ENCODE peak calls at places on chromosomes 4 and X, in seven cellular contexts. One of them, this sample, is unnamed.

GRCh38 chr4:836003-836511 is 10.1 kb upstream of the CPLX1 start:
- DNase-seq in AG09309: no peak
- DNase-seq in kidney glomerular epithelial cell: no peak
- DNase-seq in LoVo: no peak
- DNase-seq in iris pigment epithelial cell: no peak
- DNase-seq in stimulated activated CD4-positive, alpha-beta T cell treated with anti-CD3 and anti-CD28 coated beads, Interleukin-15, amount 100 ng/mL, for 1 hour: no peak
- DNase-seq in endothelial cell: no peak
- DNase-seq in this sample: no peak

GRCh38 chrX:150060406-150060805 is 122.1 kb upstream of the EOLA2 start:
- DNase-seq in kidney glomerular epithelial cell: peak; percentile 0
- DNase-seq in endothelial cell: no peak
- DNase-seq in AG09309: no peak
- DNase-seq in stimulated activated CD4-positive, alpha-beta T cell treated with anti-CD3 and anti-CD28 coated beads, Interleukin-15, amount 100 ng/mL, for 1 hour: no peak
- DNase-seq in LoVo: no peak
- DNase-seq in iris pigment epithelial cell: peak; percentile 72
- DNase-seq in this sample: no peak

GRCh38 chrX:130110379-130111219 is at the start of gene ELF4:
- DNase-seq in kidney glomerular epithelial cell: peak; percentile 8
- DNase-seq in stimulated activated CD4-positive, alpha-beta T cell treated with anti-CD3 and anti-CD28 coated beads, Interleukin-15, amount 100 ng/mL, for 1 hour: no peak
- DNase-seq in endothelial cell: no peak
- DNase-seq in iris pigment epithelial cell: peak; percentile 38
- DNase-seq in AG09309: no peak
- DNase-seq in LoVo: peak; percentile 53
- DNase-seq in this sample: peak; percentile 63

GRCh38 chrX:118347131-118347530 is 1.2 kb downstream of the WDR44 start:
- DNase-seq in kidney glomerular epithelial cell: peak; percentile 60
- DNase-seq in iris pigment epithelial cell: peak; percentile 77
- DNase-seq in stimulated activated CD4-positive, alpha-beta T cell treated with anti-CD3 and anti-CD28 coated beads, Interleukin-15, amount 100 ng/mL, for 1 hour: no peak
- DNase-seq in LoVo: peak; percentile 2
- DNase-seq in endothelial cell: no peak
- DNase-seq in AG09309: peak; percentile 23
- DNase-seq in this sample: peak; percentile 46

GRCh38 chr4:74039065-74039763 is 725 bp upstream of the CXCL3 start:
- DNase-seq in kidney glomerular epithelial cell: no peak
- DNase-seq in AG09309: no peak
- DNase-seq in iris pigment epithelial cell: peak; percentile 45
- DNase-seq in stimulated activated CD4-positive, alpha-beta T cell treated with anti-CD3 and anti-CD28 coated beads, Interleukin-15, amount 100 ng/mL, for 1 hour: no peak
- DNase-seq in LoVo: no peak
- DNase-seq in endothelial cell: no peak
- DNase-seq in this sample: peak; percentile 35

GRCh38 chr4:123976285-123976684 is 579.7 kb downstream of the SPRY1 start:
- DNase-seq in kidney glomerular epithelial cell: no peak
- DNase-seq in stimulated activated CD4-positive, alpha-beta T cell treated with anti-CD3 and anti-CD28 coated beads, Interleukin-15, amount 100 ng/mL, for 1 hour: no peak
- DNase-seq in iris pigment epithelial cell: no peak
- DNase-seq in LoVo: no peak
- DNase-seq in AG09309: no peak
- DNase-seq in endothelial cell: no peak
- DNase-seq in this sample: no peak

GRCh38 chr4:168309781-168310180 is 8.8 kb downstream of the DDX60 start:
- DNase-seq in endothelial cell: no peak
- DNase-seq in AG09309: no peak
- DNase-seq in LoVo: no peak
- DNase-seq in kidney glomerular epithelial cell: no peak
- DNase-seq in iris pigment epithelial cell: peak; percentile 28
- DNase-seq in stimulated activated CD4-positive, alpha-beta T cell treated with anti-CD3 and anti-CD28 coated beads, Interleukin-15, amount 100 ng/mL, for 1 hour: no peak
- DNase-seq in this sample: no peak

GRCh38 chrX:23937100-23937499 is 29.3 kb downstream of the CXorf58 start:
- DNase-seq in endothelial cell: no peak
- DNase-seq in iris pigment epithelial cell: peak; percentile 26
- DNase-seq in AG09309: no peak
- DNase-seq in kidney glomerular epithelial cell: no peak
- DNase-seq in LoVo: no peak
- DNase-seq in stimulated activated CD4-positive, alpha-beta T cell treated with anti-CD3 and anti-CD28 coated beads, Interleukin-15, amount 100 ng/mL, for 1 hour: no peak
- DNase-seq in this sample: no peak

GRCh38 chr4:174697896-174698295 is 131.2 kb downstream of the GLRA3 start:
- DNase-seq in iris pigment epithelial cell: no peak
- DNase-seq in kidney glomerular epithelial cell: no peak
- DNase-seq in stimulated activated CD4-positive, alpha-beta T cell treated with anti-CD3 and anti-CD28 coated beads, Interleukin-15, amount 100 ng/mL, for 1 hour: no peak
- DNase-seq in LoVo: no peak
- DNase-seq in endothelial cell: no peak
- DNase-seq in AG09309: no peak
- DNase-seq in this sample: no peak

GRCh38 chrX:1246816-1247215 is 21.8 kb upstream of the CSF2RA start:
- DNase-seq in iris pigment epithelial cell: peak; percentile 44
- DNase-seq in stimulated activated CD4-positive, alpha-beta T cell treated with anti-CD3 and anti-CD28 coated beads, Interleukin-15, amount 100 ng/mL, for 1 hour: peak; percentile 77
- DNase-seq in endothelial cell: peak; percentile 41
- DNase-seq in AG09309: no peak
- DNase-seq in LoVo: peak; percentile 55
- DNase-seq in kidney glomerular epithelial cell: peak; percentile 28
- DNase-seq in this sample: peak; percentile 46

GRCh38 chr4:122577808-122578781 is 42.8 kb downstream of the IL21 start:
- DNase-seq in kidney glomerular epithelial cell: peak; percentile 31
- DNase-seq in endothelial cell: peak; percentile 60
- DNase-seq in stimulated activated CD4-positive, alpha-beta T cell treated with anti-CD3 and anti-CD28 coated beads, Interleukin-15, amount 100 ng/mL, for 1 hour: peak; percentile 32
- DNase-seq in AG09309: no peak
- DNase-seq in LoVo: peak; percentile 56
- DNase-seq in iris pigment epithelial cell: peak; percentile 39
- DNase-seq in this sample: peak; percentile 42

GRCh38 chr4:159227378-159227777 is 124.5 kb downstream of the RAPGEF2 start:
- DNase-seq in AG09309: no peak
- DNase-seq in endothelial cell: no peak
- DNase-seq in iris pigment epithelial cell: peak; percentile 59
- DNase-seq in LoVo: no peak
- DNase-seq in stimulated activated CD4-positive, alpha-beta T cell treated with anti-CD3 and anti-CD28 coated beads, Interleukin-15, amount 100 ng/mL, for 1 hour: no peak
- DNase-seq in kidney glomerular epithelial cell: no peak
- DNase-seq in this sample: no peak

GRCh38 chrX:1411331-1411730 is 19.4 kb upstream of the SLC25A6 start:
- DNase-seq in kidney glomerular epithelial cell: no peak
- DNase-seq in stimulated activated CD4-positive, alpha-beta T cell treated with anti-CD3 and anti-CD28 coated beads, Interleukin-15, amount 100 ng/mL, for 1 hour: no peak
- DNase-seq in LoVo: no peak
- DNase-seq in iris pigment epithelial cell: no peak
- DNase-seq in endothelial cell: no peak
- DNase-seq in AG09309: no peak
- DNase-seq in this sample: no peak

GRCh38 chrX:19886375-19886774 is 1.0 kb downstream of the SH3KBP1 start:
- DNase-seq in stimulated activated CD4-positive, alpha-beta T cell treated with anti-CD3 and anti-CD28 coated beads, Interleukin-15, amount 100 ng/mL, for 1 hour: no peak
- DNase-seq in AG09309: no peak
- DNase-seq in endothelial cell: peak; percentile 5
- DNase-seq in kidney glomerular epithelial cell: no peak
- DNase-seq in iris pigment epithelial cell: no peak
- DNase-seq in LoVo: no peak
- DNase-seq in this sample: no peak

GRCh38 chr4:99763635-99764101 is 53.0 kb upstream of the DAPP1 start:
- DNase-seq in stimulated activated CD4-positive, alpha-beta T cell treated with anti-CD3 and anti-CD28 coated beads, Interleukin-15, amount 100 ng/mL, for 1 hour: no peak
- DNase-seq in kidney glomerular epithelial cell: peak; percentile 79
- DNase-seq in iris pigment epithelial cell: peak; percentile 90
- DNase-seq in AG09309: peak; percentile 80
- DNase-seq in endothelial cell: no peak
- DNase-seq in LoVo: peak; percentile 12
- DNase-seq in this sample: peak; percentile 36